ENCODE peak calls at places on chromosomes 12 and 14, in four cellular contexts. One of them, this sample, is unnamed. For H3K4me1, the result is how much of the 10 kb centered on the place peaks cover.

GRCh38 chr12:52029686-52030085 is 21.6 kb upstream of the NR4A1 start:
- DNase-seq in psoas muscle: no peak
- DNase-seq in fibroblast of lung: no peak
- DNase-seq in hepatocyte: peak
- DNase-seq in this sample: no peak

GRCh38 chr14:22928237-22929103 is 706 bp downstream of the PRMT5 start:
- DNase-seq in psoas muscle: no peak
- DNase-seq in fibroblast of lung: no peak
- DNase-seq in hepatocyte: no peak
- DNase-seq in this sample: no peak

GRCh38 chr12:58847876-58848600 is 72.3 kb downstream of the LRIG3 start:
- DNase-seq in psoas muscle: no peak
- DNase-seq in fibroblast of lung: no peak
- DNase-seq in hepatocyte: no peak
- DNase-seq in this sample: no peak

GRCh38 chr14:74647061-74647833 is 35.2 kb upstream of the LTBP2 start:
- DNase-seq in psoas muscle: no peak
- DNase-seq in fibroblast of lung: no peak
- DNase-seq in hepatocyte: no peak
- DNase-seq in this sample: no peak

GRCh38 chr14:81209187-81209836 is 11.4 kb downstream of the GTF2A1 start:
- DNase-seq in psoas muscle: no peak
- DNase-seq in fibroblast of lung: no peak
- DNase-seq in hepatocyte: no peak
- DNase-seq in this sample: no peak

GRCh38 chr12:4816776-4817530 is 92.8 kb upstream of the KCNA1 start:
- DNase-seq in psoas muscle: no peak
- DNase-seq in fibroblast of lung: no peak
- DNase-seq in hepatocyte: no peak
- DNase-seq in this sample: no peak

GRCh38 chr12:60194682-60195081 is 598.9 kb downstream of the SLC16A7 start:
- DNase-seq in psoas muscle: no peak
- DNase-seq in fibroblast of lung: peak
- DNase-seq in hepatocyte: no peak
- DNase-seq in this sample: no peak

GRCh38 chr14:101927859-101928258 is 36.5 kb upstream of the DYNC1H1 start:
- DNase-seq in psoas muscle: peak
- DNase-seq in fibroblast of lung: peak
- DNase-seq in hepatocyte: peak
- DNase-seq in this sample: peak

GRCh38 chr14:101209594-101209993 is 306.1 kb upstream of the RTL1 start:
- DNase-seq in psoas muscle: no peak
- DNase-seq in fibroblast of lung: no peak
- DNase-seq in hepatocyte: no peak
- DNase-seq in this sample: no peak

GRCh38 chr14:90381999-90382451 is 14.8 kb upstream of the CALM1 start:
- DNase-seq in psoas muscle: peak
- DNase-seq in fibroblast of lung: no peak
- DNase-seq in hepatocyte: peak
- DNase-seq in this sample: peak

GRCh38 chr12:42705863-42706262 is 116.3 kb upstream of the PRICKLE1 start:
- DNase-seq in psoas muscle: peak
- DNase-seq in fibroblast of lung: peak
- DNase-seq in hepatocyte: peak
- DNase-seq in this sample: peak

GRCh38 chr12:128783129-128783574 is 40.6 kb downstream of the SLC15A4 start:
- DNase-seq in psoas muscle: no peak
- DNase-seq in fibroblast of lung: no peak
- DNase-seq in hepatocyte: no peak
- DNase-seq in this sample: no peak

GRCh38 chr14:60094306-60094897 is 2.7 kb downstream of the PCNX4 start:
- DNase-seq in psoas muscle: no peak
- DNase-seq in fibroblast of lung: peak
- DNase-seq in hepatocyte: no peak
- DNase-seq in this sample: no peak

GRCh38 chr12:5043589-5044419 is at the start of gene KCNA5:
- DNase-seq in psoas muscle: no peak
- DNase-seq in fibroblast of lung: no peak
- DNase-seq in hepatocyte: peak
- DNase-seq in this sample: no peak

GRCh38 chr12:50049254-50050118 is 7.9 kb upstream of the ASIC1 start:
- DNase-seq in psoas muscle: no peak
- DNase-seq in fibroblast of lung: no peak
- DNase-seq in hepatocyte: no peak
- DNase-seq in this sample: no peak

GRCh38 chr12:131309700-131310099 is 356.0 kb downstream of the ADGRD1 start:
- DNase-seq in psoas muscle: no peak
- DNase-seq in fibroblast of lung: no peak
- DNase-seq in hepatocyte: no peak
- DNase-seq in this sample: no peak

GRCh38 chr14:101110729-101111619 is 207.5 kb upstream of the RTL1 start:
- DNase-seq in psoas muscle: peak
- DNase-seq in fibroblast of lung: no peak
- DNase-seq in hepatocyte: no peak
- DNase-seq in this sample: no peak

GRCh38 chr12:108104657-108105056 is 24.4 kb upstream of the WSCD2 start:
- DNase-seq in psoas muscle: no peak
- DNase-seq in fibroblast of lung: no peak
- DNase-seq in hepatocyte: no peak
- DNase-seq in this sample: no peak

GRCh38 chr12:51009038-51009437 is 17.1 kb downstream of the SLC11A2 start:
- DNase-seq in psoas muscle: peak
- DNase-seq in fibroblast of lung: no peak
- DNase-seq in hepatocyte: peak
- DNase-seq in this sample: peak

GRCh38 chr14:42374332-42374731 is 767.7 kb downstream of the LRFN5 start:
- DNase-seq in psoas muscle: no peak
- DNase-seq in fibroblast of lung: peak
- DNase-seq in hepatocyte: no peak
- DNase-seq in this sample: no peak

GRCh38 chr14:42378880-42379279 is 772.2 kb downstream of the LRFN5 start:
- DNase-seq in psoas muscle: no peak
- DNase-seq in fibroblast of lung: no peak
- DNase-seq in hepatocyte: no peak
- DNase-seq in this sample: no peak

GRCh38 chr14:42378274-42378673 is 771.6 kb downstream of the LRFN5 start:
- DNase-seq in psoas muscle: no peak
- DNase-seq in fibroblast of lung: no peak
- DNase-seq in hepatocyte: no peak
- DNase-seq in this sample: no peak
- H3K4me1 ChIP-seq in psoas muscle: under half
- H3K4me1 ChIP-seq in fibroblast of lung: under half
- H3K4me1 ChIP-seq in hepatocyte: under half
- H3K4me1 ChIP-seq in this sample: under half

GRCh38 chr14:98684486-98684885 is 587.5 kb downstream of the BCL11B start:
- DNase-seq in psoas muscle: no peak
- DNase-seq in fibroblast of lung: no peak
- DNase-seq in hepatocyte: no peak
- DNase-seq in this sample: no peak
- H3K27ac ChIP-seq in psoas muscle: no peak
- H3K27ac ChIP-seq in fibroblast of lung: no peak
- H3K27ac ChIP-seq in hepatocyte: no peak
- H3K27ac ChIP-seq in this sample: no peak

GRCh38 chr12:54356951-54357356 is 7.3 kb downstream of the GPR84 start:
- DNase-seq in psoas muscle: no peak
- DNase-seq in fibroblast of lung: no peak
- DNase-seq in hepatocyte: no peak
- DNase-seq in this sample: no peak

GRCh38 chr12:54358945-54359761 is 5.1 kb downstream of the GPR84 start:
- DNase-seq in psoas muscle: peak
- DNase-seq in fibroblast of lung: peak
- DNase-seq in hepatocyte: peak
- DNase-seq in this sample: peak

GRCh38 chr12:54358620-54358944 is 5.7 kb downstream of the GPR84 start:
- DNase-seq in psoas muscle: no peak
- DNase-seq in fibroblast of lung: no peak
- DNase-seq in hepatocyte: no peak
- DNase-seq in this sample: no peak

GRCh38 chr12:54356228-54356627 is 8.1 kb downstream of the GPR84 start:
- DNase-seq in psoas muscle: no peak
- DNase-seq in fibroblast of lung: no peak
- DNase-seq in hepatocyte: no peak
- DNase-seq in this sample: no peak

GRCh38 chr12:54357802-54358619 is 6.3 kb downstream of the GPR84 start:
- DNase-seq in psoas muscle: no peak
- DNase-seq in fibroblast of lung: no peak
- DNase-seq in hepatocyte: no peak
- DNase-seq in this sample: no peak
- H3K4me1 ChIP-seq in psoas muscle: under half
- H3K4me1 ChIP-seq in fibroblast of lung: under half
- H3K4me1 ChIP-seq in hepatocyte: under half
- H3K4me1 ChIP-seq in this sample: under half

GRCh38 chr12:10362325-10362724 is 27.5 kb downstream of the KLRK1 start:
- DNase-seq in psoas muscle: no peak
- DNase-seq in fibroblast of lung: no peak
- DNase-seq in hepatocyte: no peak
- DNase-seq in this sample: no peak
- H3K27ac ChIP-seq in psoas muscle: peak
- H3K27ac ChIP-seq in fibroblast of lung: no peak
- H3K27ac ChIP-seq in hepatocyte: peak
- H3K27ac ChIP-seq in this sample: no peak

GRCh38 chr14:31987691-31988090 is 89.4 kb upstream of the ARHGAP5 start:
- DNase-seq in psoas muscle: no peak
- DNase-seq in fibroblast of lung: no peak
- DNase-seq in hepatocyte: no peak
- DNase-seq in this sample: no peak
- H3K4me1 ChIP-seq in psoas muscle: under half
- H3K4me1 ChIP-seq in fibroblast of lung: under half
- H3K4me1 ChIP-seq in hepatocyte: under half
- H3K4me1 ChIP-seq in this sample: under half

DNA sequence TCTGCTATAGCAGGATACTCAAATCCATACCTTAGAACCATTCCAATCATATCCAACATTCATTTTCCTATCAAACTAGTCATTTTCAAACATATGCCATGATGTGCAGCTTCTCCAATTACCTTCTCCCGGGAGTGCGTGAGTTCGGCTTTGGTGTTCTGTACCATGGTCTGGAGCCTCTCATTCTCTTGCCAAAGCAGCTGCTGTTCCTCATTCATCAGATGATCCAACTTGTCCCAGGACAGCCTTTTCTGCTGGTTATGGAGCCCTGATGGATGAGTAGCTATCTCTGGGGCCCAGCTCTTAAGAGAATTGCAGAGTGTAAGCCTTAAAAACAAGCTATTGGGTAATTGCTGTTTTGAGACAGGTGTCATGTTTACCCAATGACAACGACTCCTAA is 71.1 kb upstream of the SAV1 start:
- DNase-seq in psoas muscle: peak
- DNase-seq in fibroblast of lung: no peak
- DNase-seq in hepatocyte: no peak
- DNase-seq in this sample: peak
- H3K27ac ChIP-seq in psoas muscle: peak
- H3K27ac ChIP-seq in fibroblast of lung: no peak
- H3K27ac ChIP-seq in hepatocyte: no peak
- H3K27ac ChIP-seq in this sample: peak